ENCODE peak calls at places on chromosomes 11 and 22, in six cellular contexts. M, O, D, U, H and A are unnamed samples.

GRCh38 chr22:19958083-19959042 is 16.7 kb upstream of the TXNRD2 start:
- DNase-seq in M (no peak), O (no peak), D (no peak), U (no peak), H (peak), A (no peak)

GRCh38 chr11:131447268-131447667 is 76.9 kb downstream of the NTM start:
- DNase-seq in M (peak), O (no peak), D (no peak), U (no peak), H (no peak), A (no peak)

GRCh38 chr22:42338502-42338901 is 68.0 kb upstream of the TCF20 start:
- DNase-seq in M (no peak), O (no peak), D (no peak), U (no peak), H (no peak), A (no peak)

GRCh38 chr22:41127447-41127846 is 35.1 kb downstream of the EP300 start:
- DNase-seq in M (no peak), O (no peak), D (no peak), U (no peak), H (no peak), A (no peak)

GRCh38 chr11:46363455-46363920 is 16.2 kb downstream of the DGKZ start:
- DNase-seq in M (no peak), O (no peak), D (no peak), U (peak), H (peak), A (no peak)

GRCh38 chr11:125022551-125022950 is 40.6 kb upstream of the SLC37A2 start:
- DNase-seq in M (no peak), O (no peak), D (no peak), U (no peak), H (no peak), A (no peak)

GRCh38 chr11:86103808-86104207 is 34.9 kb upstream of the PICALM start:
- DNase-seq in M (no peak), O (no peak), D (no peak), U (no peak), H (peak), A (no peak)

GRCh38 chr11:130008326-130008725 is 5.7 kb upstream of the PRDM10 start:
- DNase-seq in M (no peak), O (no peak), D (no peak), U (no peak), H (no peak), A (no peak)

GRCh38 chr11:46697303-46697702 is 3.1 kb downstream of the ARHGAP1 start:
- DNase-seq in M (no peak), O (no peak), D (no peak), U (peak), H (no peak), A (no peak)

GRCh38 chr11:75337195-75337654 is 14.2 kb downstream of the ARRB1 start:
- DNase-seq in M (no peak), O (no peak), D (no peak), U (no peak), H (no peak), A (no peak)

GRCh38 chr11:67435031-67435726 is 2.3 kb downstream of the PTPRCAP start:
- DNase-seq in M (no peak), O (no peak), D (no peak), U (no peak), H (no peak), A (no peak)

GRCh38 chr22:23503736-23504440 is 76.2 kb downstream of the IGLL1 start:
- DNase-seq in M (no peak), O (no peak), D (no peak), U (peak), H (no peak), A (no peak)
- H3K27ac ChIP-seq in M (no peak), O (no peak), D (no peak), U (no peak), H (no peak), A (peak)

GRCh38 chr11:44727373-44728084 is 767 bp downstream of the TSPAN18 start:
- DNase-seq in M (peak), O (peak), D (peak), U (peak), H (peak), A (peak)
- H3K9ac ChIP-seq in M (peak), O (no peak), D (no peak), U (no peak), H (peak), A (no peak)

GRCh38 chr22:27175444-27175843 is 518.1 kb downstream of the MIAT start:
- DNase-seq in M (no peak), O (no peak), D (no peak), U (no peak), H (no peak), A (no peak)
- H2AFZ ChIP-seq in M (no peak), O (no peak), D (no peak), U (no peak), H (no peak), A (no peak)

GRCh38 chr22:45263790-45264269 is 20.9 kb upstream of the UPK3A start:
- DNase-seq in M (peak), O (peak), D (peak), U (peak), H (peak), A (no peak)
- H3K27ac ChIP-seq in M (no peak), O (no peak), D (peak), U (no peak), H (no peak), A (no peak)

GRCh38 chr22:24208012-24208749 is 26.9 kb downstream of the SUSD2 start:
- DNase-seq in M (no peak), O (peak), D (no peak), U (peak), H (peak), A (no peak)
- H3K9ac ChIP-seq in M (no peak), O (peak), D (no peak), U (peak), H (peak), A (no peak)

GRCh38 chr11:17209939-17210245 is 2.1 kb upstream of the PIK3C2A start:
- DNase-seq in M (no peak), O (no peak), D (no peak), U (no peak), H (no peak), A (no peak)
- H2AFZ ChIP-seq in M (no peak), O (no peak), D (no peak), U (peak), H (no peak), A (no peak)

GRCh38 chr11:120167659-120168058 is 29.7 kb upstream of the TRIM29 start:
- DNase-seq in M (no peak), O (no peak), D (no peak), U (no peak), H (no peak), A (no peak)

GRCh38 chr11:120168960-120169681 is 31.2 kb upstream of the TRIM29 start:
- DNase-seq in M (peak), O (peak), D (peak), U (peak), H (no peak), A (no peak)

GRCh38 chr11:120170741-120171261 is 32.9 kb upstream of the TRIM29 start:
- DNase-seq in M (no peak), O (no peak), D (no peak), U (no peak), H (no peak), A (no peak)

GRCh38 chr11:120169981-120170698 is 32.2 kb upstream of the TRIM29 start:
- DNase-seq in M (no peak), O (no peak), D (no peak), U (no peak), H (no peak), A (no peak)

GRCh38 chr11:120168108-120168959 is 30.4 kb upstream of the TRIM29 start:
- DNase-seq in M (no peak), O (no peak), D (no peak), U (no peak), H (no peak), A (no peak)
- H3K27ac ChIP-seq in M (no peak), O (no peak), D (no peak), U (no peak), H (no peak), A (no peak)